ENCODE peak calls at places on chromosomes 3 and 15, in seven cellular contexts. Y is GM12878, P is A549, L is HCT116, Q is endothelial cell of umbilical vein, O is K562, M is SK-N-SH. R is an unnamed sample.

GRCh38 chr15:31977812-31978662 is 52.3 kb upstream of the CHRNA7 start:
- DNase-seq in Q (peak), M (peak), O (peak), P (peak), L (peak), Y (no peak), R (peak)

GRCh38 chr15:66808181-66808824 is 106.3 kb downstream of the SMAD6 start:
- DNase-seq in P (no peak), Y (no peak), L (no peak), M (no peak), O (no peak), Q (no peak), R (no peak)

GRCh38 chr3:169453256-169454059 is 210.1 kb downstream of the MECOM start:
- DNase-seq in M (peak), L (no peak), Y (no peak), P (no peak), O (peak), Q (no peak), R (no peak)

GRCh38 chr3:177150218-177150916 is 46.9 kb downstream of the TBL1XR1 start:
- DNase-seq in Y (no peak), O (no peak), Q (peak), M (no peak), L (no peak), P (no peak), R (no peak)

GRCh38 chr3:137121704-137122314 is 164.0 kb downstream of the IL20RB start:
- DNase-seq in O (peak), L (peak), Y (peak), Q (peak), P (peak), M (peak), R (peak)

GRCh38 chr3:126340596-126340942 is 16.6 kb downstream of the KLF15 start:
- DNase-seq in M (no peak), Y (no peak), P (no peak), O (no peak), L (no peak), Q (no peak), R (no peak)

GRCh38 chr3:172777901-172778300 is 27.4 kb downstream of the ECT2 start:
- DNase-seq in M (no peak), Q (no peak), L (no peak), O (no peak), Y (no peak), P (no peak), R (no peak)

GRCh38 chr3:136050250-136050649 is 84.7 kb downstream of the PPP2R3A start:
- DNase-seq in L (no peak), Q (no peak), M (no peak), O (no peak), Y (no peak), P (no peak), R (no peak)

GRCh38 chr3:151552589-151552988 is 91.7 kb upstream of the IGSF10 start:
- DNase-seq in O (no peak), P (no peak), M (no peak), Y (no peak), L (no peak), Q (no peak), R (peak)

GRCh38 chr3:71576966-71577459 is 6.5 kb downstream of the FOXP1 start:
- DNase-seq in P (no peak), Q (peak), Y (no peak), O (no peak), M (no peak), L (no peak), R (peak)

GRCh38 chr3:70728311-70728710 is 415.9 kb upstream of the MDFIC2 start:
- DNase-seq in P (no peak), L (no peak), M (no peak), O (no peak), Y (no peak), Q (no peak), R (no peak)

GRCh38 chr15:56040081-56041035 is 46.9 kb upstream of the NEDD4 start:
- DNase-seq in L (peak), Q (peak), Y (no peak), P (peak), O (no peak), M (no peak), R (peak)

GRCh38 chr3:32484437-32484836 is 18.2 kb downstream of the CMTM6 start:
- DNase-seq in P (no peak), Y (no peak), M (no peak), O (no peak), Q (no peak), L (no peak), R (peak)

GRCh38 chr15:37079726-37080125 is 20.6 kb downstream of the MEIS2 start:
- DNase-seq in Y (no peak), M (no peak), P (no peak), Q (no peak), O (no peak), L (no peak), R (no peak)

GRCh38 chr15:37751401-37751800 is 183.0 kb upstream of the TMCO5A start:
- DNase-seq in O (no peak), M (no peak), Y (no peak), P (no peak), Q (no peak), L (no peak), R (no peak)

GRCh38 chr3:156768390-156768789 is 57.8 kb upstream of the LEKR1 start:
- DNase-seq in P (no peak), Q (no peak), M (no peak), L (no peak), Y (no peak), O (no peak), R (no peak)

GRCh38 chr15:96365781-96366525 is 35.5 kb downstream of the NR2F2 start:
- DNase-seq in M (peak), P (no peak), Y (no peak), Q (no peak), L (no peak), O (no peak), R (no peak)

GRCh38 chr3:179565496-179565895 is 2.8 kb downstream of the ACTL6A start:
- DNase-seq in P (no peak), M (no peak), O (no peak), L (no peak), Q (no peak), Y (peak), R (no peak)

GRCh38 chr3:69426905-69427304 is 41.0 kb upstream of the FRMD4B start:
- DNase-seq in Q (no peak), L (no peak), Y (no peak), O (no peak), P (no peak), M (no peak), R (no peak)

GRCh38 chr3:115111632-115112031 is 35.5 kb downstream of the ZBTB20 start:
- DNase-seq in P (no peak), L (no peak), M (no peak), Y (no peak), O (no peak), Q (no peak), R (no peak)

GRCh38 chr15:74209560-74209958 is 7.0 kb upstream of the STRA6 start:
- DNase-seq in Y (no peak), O (no peak), L (no peak), M (no peak), P (no peak), Q (no peak), R (no peak)

GRCh38 chr3:59052803-59053411 is 3.1 kb upstream of the CFAP20DC start:
- DNase-seq in L (peak), O (no peak), P (peak), Y (no peak), M (peak), Q (peak), R (peak)

GRCh38 chr3:14319654-14320182 is 82.7 kb upstream of the SLC6A6 start:
- DNase-seq in O (peak), L (peak), Q (peak), M (peak), Y (peak), P (peak), R (peak)

GRCh38 chr3:61224823-61225222 is 26.4 kb downstream of the FHIT start:
- DNase-seq in O (no peak), L (no peak), P (no peak), Q (no peak), M (no peak), Y (no peak), R (no peak)

GRCh38 chr3:31802981-31803380 is 178.1 kb downstream of the OSBPL10 start:
- DNase-seq in L (no peak), M (no peak), Q (no peak), O (no peak), P (no peak), Y (no peak), R (peak)

GRCh38 chr3:127714866-127715265 is 42.1 kb downstream of the ABTB1 start:
- DNase-seq in M (no peak), L (no peak), Q (no peak), Y (no peak), O (no peak), P (no peak), R (peak)

GRCh38 chr3:182331356-182331755 is 461.9 kb upstream of the ATP11B start:
- DNase-seq in O (no peak), L (no peak), P (no peak), M (no peak), Y (no peak), Q (no peak), R (peak)
- TF ChIP-seq MAX in O (no peak), L (no peak), P (no peak), M (no peak), Y (no peak), Q (no peak), R (no peak)

DNA sequence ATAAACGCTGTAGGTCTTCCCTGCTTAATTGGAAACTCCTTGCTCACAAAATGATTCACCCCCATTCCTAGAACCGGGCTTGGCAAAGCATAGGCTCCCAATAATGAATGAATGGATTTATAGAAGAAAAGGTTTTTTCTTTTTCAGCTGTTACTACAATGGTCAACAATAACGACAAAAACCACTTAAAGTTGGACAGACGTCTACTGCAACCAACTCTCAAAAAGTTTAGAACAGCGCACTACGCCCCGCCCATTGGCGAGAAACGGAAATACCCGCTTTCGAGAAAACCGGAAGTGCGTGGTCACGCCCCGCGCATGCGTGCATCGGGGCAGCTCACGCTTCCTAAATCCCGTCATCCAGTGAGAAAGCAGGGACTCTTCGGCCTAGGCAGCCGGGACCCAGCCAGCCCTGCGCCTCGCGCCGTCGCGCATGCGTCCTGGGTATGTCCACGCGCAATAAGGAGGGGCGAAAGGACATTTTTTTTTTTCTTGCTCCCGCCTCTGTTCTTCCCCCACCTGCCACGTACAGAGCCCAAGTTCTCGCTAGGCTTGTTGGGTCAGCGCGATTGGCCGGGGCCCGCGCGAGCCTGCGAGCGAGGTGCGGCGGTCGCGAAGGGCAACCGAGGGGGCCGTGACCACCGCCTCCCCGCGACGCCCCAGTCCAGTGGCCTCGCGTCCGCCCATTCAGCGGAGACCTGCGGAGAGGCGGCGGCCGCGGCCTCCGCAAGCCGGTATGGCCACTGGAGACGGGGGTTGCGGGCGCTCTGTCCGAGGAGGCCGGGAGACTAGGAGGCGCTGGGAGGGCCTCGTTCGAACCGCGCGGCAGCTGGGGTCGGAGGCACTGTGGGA is at the start of gene TFG:
- DNase-seq in L (peak), P (peak), Y (peak), M (peak), O (peak), Q (peak), R (peak)
- TF ChIP-seq CTCF in L (no peak), P (no peak), Y (no peak), M (no peak), O (no peak), Q (no peak), R (no peak)

GRCh38 chr3:46604127-46604526 is 8.2 kb upstream of the FAM240A start:
- DNase-seq in O (no peak), Y (no peak), Q (no peak), L (no peak), M (no peak), P (no peak), R (peak)
- H3K4me3 ChIP-seq in O (no peak), Y (no peak), Q (no peak), L (no peak), M (no peak), P (no peak), R (no peak)

GRCh38 chr3:194577985-194578905 is 55.0 kb downstream of the TMEM44 start:
- DNase-seq in P (peak), O (peak), Y (no peak), Q (peak), L (peak), M (no peak), R (peak)

GRCh38 chr3:194573680-194574437 is 59.4 kb downstream of the TMEM44 start:
- DNase-seq in Y (no peak), O (peak), L (no peak), Q (peak), P (peak), M (peak), R (peak)

GRCh38 chr3:194572944-194573491 is 60.2 kb downstream of the TMEM44 start:
- DNase-seq in Q (no peak), O (no peak), L (no peak), M (no peak), Y (no peak), P (no peak), R (no peak)

GRCh38 chr3:194574639-194575483 is 58.4 kb downstream of the TMEM44 start:
- DNase-seq in Y (no peak), L (no peak), M (no peak), P (no peak), Q (no peak), O (peak), R (no peak)

DNA sequence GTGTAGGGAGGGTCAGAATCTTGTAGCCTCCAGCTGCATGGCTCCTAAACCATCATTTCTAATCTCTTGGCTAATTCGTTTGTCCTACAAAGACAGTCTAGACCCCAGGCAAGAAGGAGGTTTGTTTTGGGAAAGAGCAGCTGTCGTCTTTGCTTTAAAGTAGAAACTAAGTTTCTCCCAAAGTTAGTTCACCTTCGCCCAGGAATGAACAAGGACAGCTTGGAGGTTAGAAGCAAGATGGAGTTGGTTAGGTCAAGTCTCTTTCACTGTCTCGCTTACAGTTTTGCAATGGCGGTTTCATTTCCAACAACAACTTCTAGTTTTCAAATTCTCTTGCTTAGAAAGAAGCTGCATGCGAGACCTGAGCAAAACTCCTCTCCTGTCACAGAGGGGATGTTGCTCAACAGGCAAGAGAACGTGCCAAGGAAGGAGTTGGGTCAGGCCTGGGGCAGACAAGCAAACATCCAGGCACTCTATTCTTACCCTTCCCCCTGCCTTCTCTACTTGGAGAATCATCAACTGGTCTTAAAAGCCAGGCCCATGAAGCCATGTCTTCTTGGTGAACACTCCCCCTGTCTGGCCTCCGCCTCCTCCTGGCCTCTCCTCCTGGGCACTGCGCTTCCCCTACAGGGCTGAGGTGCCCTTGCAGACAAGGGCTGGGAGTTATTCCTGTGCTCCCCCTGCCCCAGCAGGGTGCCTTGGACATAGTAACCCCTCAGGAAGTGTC is 57.6 kb downstream of the TMEM44 start:
- DNase-seq in P (peak), O (peak), Y (no peak), Q (no peak), L (no peak), M (no peak), R (peak)
- TF ChIP-seq MAX in P (no peak), O (no peak), Y (no peak), Q (no peak), L (no peak), M (no peak), R (no peak)

GRCh38 chr15:78264304-78265136 is at the start of gene DNAJA4:
- DNase-seq in M (peak), Q (peak), Y (no peak), L (no peak), O (no peak), P (no peak), R (no peak)
- TF ChIP-seq CTCF in M (no peak), Q (peak), Y (no peak), L (no peak), O (no peak), P (no peak), R (no peak)

DNA sequence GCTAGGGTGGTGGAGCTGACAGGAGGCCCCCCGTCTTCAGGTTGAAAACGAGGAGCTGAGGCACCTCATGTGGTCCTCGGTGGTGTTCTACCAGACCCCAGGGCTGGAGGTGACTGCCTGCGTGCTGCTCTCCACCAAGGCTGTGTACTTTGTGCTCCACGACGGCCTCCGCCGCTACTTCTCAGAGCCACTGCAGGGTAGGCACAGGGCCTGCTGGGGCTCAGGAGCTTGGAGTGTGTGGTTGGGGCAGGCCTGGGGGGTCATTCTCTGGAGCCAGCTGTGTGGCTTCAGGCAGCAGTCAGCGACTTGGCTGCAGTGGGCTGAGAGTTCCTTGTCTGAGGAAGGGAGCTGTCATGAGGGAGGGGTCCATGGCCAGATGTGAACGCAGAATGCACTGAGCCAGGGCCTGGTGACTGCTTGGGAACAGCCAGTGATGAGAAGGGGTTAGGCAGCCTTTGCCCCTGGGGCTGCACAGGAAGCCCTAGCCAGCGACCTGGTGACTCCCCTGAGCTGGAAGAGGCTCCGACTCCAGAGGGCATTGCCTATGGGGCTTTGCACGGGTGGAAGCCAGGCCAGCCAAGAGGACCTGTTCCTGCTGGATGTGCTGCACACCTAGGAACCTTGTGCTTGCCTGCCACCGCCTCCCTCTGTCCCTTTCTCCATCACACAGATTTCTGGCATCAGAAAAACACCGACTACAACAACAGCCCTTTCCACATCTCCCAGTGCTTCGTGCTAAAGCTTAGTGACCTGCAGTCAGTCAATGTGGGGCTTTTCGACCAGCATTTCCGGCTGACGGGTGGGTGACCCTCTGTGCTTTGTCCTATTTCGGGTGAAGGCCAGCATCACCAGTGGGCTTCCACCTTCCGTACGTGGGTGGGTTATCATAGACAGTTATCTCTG is 4.9 kb upstream of the STAB1 start:
- DNase-seq in O (no peak), Q (no peak), Y (no peak), P (no peak), L (no peak), M (no peak), R (no peak)
- H3K4me3 ChIP-seq in O (no peak), Q (no peak), Y (no peak), P (no peak), L (no peak), M (no peak), R (no peak)

GRCh38 chr3:120028271-120029047 is 65.8 kb downstream of the GSK3B start:
- DNase-seq in O (no peak), L (no peak), Y (no peak), P (no peak), Q (no peak), M (no peak), R (no peak)
- TF ChIP-seq MAX in O (no peak), L (no peak), Y (no peak), P (no peak), Q (no peak), M (no peak), R (no peak)